ENCODE peak calls at places on chromosomes 16 and 17, in four cellular contexts. One of them, this sample, is unnamed.

GRCh38 chr16:68385371-68385770 is 62.9 kb downstream of the SMPD3 start:
- DNase-seq in IMR-90: no peak
- DNase-seq in K562: no peak
- DNase-seq in A549: no peak
- DNase-seq in this sample: no peak

GRCh38 chr17:37643829-37644228 is 583 bp upstream of the DDX52 start:
- DNase-seq in IMR-90: no peak
- DNase-seq in K562: no peak
- DNase-seq in A549: peak; percentile 25
- DNase-seq in this sample: no peak

GRCh38 chr16:79602615-79603014 is 2.1 kb upstream of the MAF start:
- DNase-seq in IMR-90: no peak
- DNase-seq in K562: no peak
- DNase-seq in A549: no peak
- DNase-seq in this sample: no peak

GRCh38 chr17:57567278-57567677 is 177.8 kb downstream of the CCDC182 start:
- DNase-seq in IMR-90: no peak
- DNase-seq in K562: no peak
- DNase-seq in A549: no peak
- DNase-seq in this sample: no peak

GRCh38 chr17:49638818-49639217 is 39.1 kb downstream of the SPOP start:
- DNase-seq in IMR-90: no peak
- DNase-seq in K562: no peak
- DNase-seq in A549: no peak
- DNase-seq in this sample: no peak

GRCh38 chr17:57408064-57408811 is 151.9 kb downstream of the MSI2 start:
- DNase-seq in IMR-90: no peak
- DNase-seq in K562: no peak
- DNase-seq in A549: no peak
- DNase-seq in this sample: no peak

GRCh38 chr17:67310406-67310805 is 56.0 kb downstream of the PSMD12 start:
- DNase-seq in IMR-90: no peak
- DNase-seq in K562: no peak
- DNase-seq in A549: no peak
- DNase-seq in this sample: no peak

GRCh38 chr17:5049314-5049819 is 14.1 kb upstream of the SLC52A1 start:
- DNase-seq in IMR-90: no peak
- DNase-seq in K562: no peak
- DNase-seq in A549: no peak
- DNase-seq in this sample: no peak

GRCh38 chr16:26605872-26606271 is 460.9 kb upstream of the C16orf82 start:
- DNase-seq in IMR-90: no peak
- DNase-seq in K562: no peak
- DNase-seq in A549: no peak
- DNase-seq in this sample: no peak

GRCh38 chr16:67170948-67171649 is 761 bp downstream of the NOL3 start:
- DNase-seq in IMR-90: peak; percentile 41
- DNase-seq in K562: peak; percentile 34
- DNase-seq in A549: peak; percentile 51
- DNase-seq in this sample: no peak

DNA sequence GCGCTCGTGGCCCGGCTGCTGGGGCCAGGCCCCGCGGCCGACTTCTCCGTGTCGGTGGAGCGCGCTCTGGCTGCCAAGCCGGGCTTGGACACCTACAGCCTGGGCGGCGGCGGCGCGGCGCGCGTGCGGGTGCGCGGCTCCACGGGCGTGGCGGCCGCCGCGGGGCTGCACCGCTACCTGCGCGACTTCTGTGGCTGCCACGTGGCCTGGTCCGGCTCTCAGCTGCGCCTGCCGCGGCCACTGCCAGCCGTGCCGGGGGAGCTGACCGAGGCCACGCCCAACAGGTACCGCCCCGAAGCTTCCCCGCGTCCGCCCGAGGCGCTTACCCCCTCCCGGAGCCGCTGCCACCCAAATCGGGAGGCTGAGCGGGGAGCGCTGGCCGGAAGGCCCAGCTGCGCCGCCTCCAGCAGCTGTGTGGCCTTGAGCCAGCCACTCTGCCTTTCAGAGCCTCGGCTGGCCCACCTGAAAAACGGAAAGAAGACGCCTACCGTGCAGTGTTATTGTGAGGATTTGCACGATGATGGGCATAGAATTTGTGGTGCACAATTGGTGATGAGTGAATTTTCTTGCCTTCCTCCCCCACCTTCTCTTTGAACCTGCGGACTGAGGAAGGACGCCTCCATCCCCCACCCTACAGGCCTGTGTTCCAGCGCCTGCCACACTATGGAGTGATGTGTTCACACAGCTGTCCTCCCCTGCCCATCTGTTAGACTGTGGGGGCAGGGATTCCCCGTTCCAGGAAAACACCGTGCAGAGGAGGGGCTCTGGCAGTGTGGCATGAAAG is 523 bp downstream of the NAGLU start:
- DNase-seq in IMR-90: peak; percentile 78
- DNase-seq in K562: peak; percentile 97
- DNase-seq in A549: peak; percentile 81
- DNase-seq in this sample: no peak
- TF ChIP-seq CEBPB in IMR-90: no peak
- TF ChIP-seq CEBPB in K562: no peak
- TF ChIP-seq CEBPB in A549: no peak
- TF ChIP-seq CEBPB in this sample: no peak

DNA sequence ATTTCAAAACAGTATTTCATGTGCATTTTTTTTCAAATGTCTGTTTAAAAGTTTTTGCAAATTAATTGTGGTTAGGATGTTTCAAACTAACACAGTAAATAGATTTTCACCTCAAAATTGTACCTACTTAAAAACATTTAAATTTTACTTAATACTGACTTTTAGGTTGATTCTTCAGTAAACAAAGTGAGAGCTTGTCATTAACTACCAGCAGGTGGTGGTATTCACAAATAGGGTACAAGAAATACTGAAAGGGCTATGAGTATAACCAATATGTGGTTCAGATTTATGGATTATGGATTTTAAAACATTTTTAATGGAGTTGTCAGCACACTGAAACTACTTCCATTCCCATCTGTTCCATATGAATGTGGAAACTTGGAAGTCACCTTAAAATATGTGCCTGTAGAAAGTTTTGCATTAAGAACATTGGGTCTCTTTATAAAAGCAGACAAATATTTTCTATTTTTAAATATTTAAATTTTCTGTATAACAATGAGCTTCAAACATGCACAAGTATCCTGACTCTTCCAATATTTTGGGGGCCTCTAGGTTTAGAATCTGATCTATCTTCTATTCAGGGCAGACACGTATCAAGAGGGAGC is 155.5 kb downstream of the SNX11 start:
- DNase-seq in IMR-90: peak; percentile 17
- DNase-seq in K562: peak; percentile 25
- DNase-seq in A549: peak; percentile 56
- DNase-seq in this sample: no peak
- TF ChIP-seq CEBPB in IMR-90: no peak
- TF ChIP-seq CEBPB in K562: no peak
- TF ChIP-seq CEBPB in A549: no peak
- TF ChIP-seq CEBPB in this sample: no peak

GRCh38 chr16:86256995-86257394 is 253.3 kb upstream of the FOXF1 start:
- DNase-seq in IMR-90: no peak
- DNase-seq in K562: no peak
- DNase-seq in A549: no peak
- DNase-seq in this sample: no peak

GRCh38 chr16:86251682-86252081 is 258.6 kb upstream of the FOXF1 start:
- DNase-seq in IMR-90: peak; percentile 89
- DNase-seq in K562: no peak
- DNase-seq in A549: no peak
- DNase-seq in this sample: no peak

GRCh38 chr16:86248325-86248905 is 261.9 kb upstream of the FOXF1 start:
- DNase-seq in IMR-90: no peak
- DNase-seq in K562: no peak
- DNase-seq in A549: no peak
- DNase-seq in this sample: no peak

GRCh38 chr16:86249631-86250030 is 260.7 kb upstream of the FOXF1 start:
- DNase-seq in IMR-90: no peak
- DNase-seq in K562: no peak
- DNase-seq in A549: no peak
- DNase-seq in this sample: no peak

DNA sequence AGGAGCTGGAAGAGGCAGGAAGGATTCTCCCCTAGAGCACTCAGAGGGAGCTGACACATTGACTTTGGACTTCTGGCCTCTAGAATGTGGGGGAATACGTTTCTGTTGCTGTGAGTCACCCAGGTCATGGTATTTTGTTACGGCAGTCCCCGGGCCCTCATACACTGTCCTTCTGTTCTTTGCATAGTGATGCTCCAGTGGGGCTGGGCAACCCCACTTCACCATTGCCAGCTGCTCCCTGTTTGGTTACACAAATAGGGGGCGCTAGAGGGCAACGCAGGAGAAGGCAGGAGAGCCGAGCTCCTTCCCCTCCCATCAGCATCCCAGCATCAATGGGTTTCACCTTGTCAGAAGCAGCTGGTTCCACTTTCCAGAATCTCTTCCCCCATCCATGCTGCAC is 257.7 kb upstream of the FOXF1 start:
- DNase-seq in IMR-90: peak; percentile 65
- DNase-seq in K562: peak; percentile 42
- DNase-seq in A549: peak; percentile 35
- DNase-seq in this sample: peak; percentile 42
- TF ChIP-seq CEBPB in IMR-90: no peak
- TF ChIP-seq CEBPB in K562: no peak
- TF ChIP-seq CEBPB in A549: no peak
- TF ChIP-seq CEBPB in this sample: no peak

DNA sequence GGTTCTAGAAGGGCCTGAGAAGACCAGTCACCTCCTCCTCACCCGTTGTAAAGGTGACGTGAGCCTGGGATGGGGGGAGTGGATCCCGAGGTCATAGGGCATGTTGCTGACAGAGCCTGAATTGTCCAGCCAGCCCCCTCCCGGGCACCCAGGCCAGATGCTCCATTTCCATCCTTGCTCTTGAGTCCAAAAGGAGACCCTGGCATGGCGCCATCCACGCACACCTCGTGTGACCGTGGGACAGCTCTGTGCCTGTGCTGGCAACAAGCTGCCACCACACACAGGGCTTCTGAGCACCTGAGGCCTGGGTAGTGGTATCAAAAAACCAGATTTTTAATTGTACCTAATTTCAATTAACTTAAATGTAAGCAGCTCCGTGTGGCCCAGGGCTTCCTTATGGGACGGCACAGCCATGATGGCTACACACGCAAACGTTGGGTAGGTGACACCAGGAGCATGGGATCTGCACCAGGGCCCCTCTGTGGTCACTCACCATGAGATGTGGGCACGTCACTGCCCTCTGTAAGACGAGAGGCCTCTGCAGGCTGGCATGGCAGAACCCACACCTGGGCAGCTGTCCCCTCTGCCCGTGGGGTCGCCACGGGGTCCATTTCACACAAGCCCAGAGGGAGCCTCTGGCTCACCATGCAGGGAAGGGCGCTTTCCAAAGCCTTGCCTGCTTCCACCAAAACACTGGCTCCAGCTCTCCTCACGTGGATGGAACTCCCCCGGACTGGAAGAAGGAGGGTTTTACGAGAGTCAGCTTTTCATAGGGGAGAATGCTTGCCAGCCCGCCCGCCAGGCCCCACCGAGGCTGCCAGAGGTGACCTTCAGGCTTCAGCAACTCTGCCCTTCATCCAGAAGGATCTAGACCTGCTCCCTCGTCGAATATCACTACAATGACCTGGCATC is 37.5 kb upstream of the ZNF469 start:
- DNase-seq in IMR-90: no peak
- DNase-seq in K562: no peak
- DNase-seq in A549: no peak
- DNase-seq in this sample: no peak
- TF ChIP-seq CEBPB in IMR-90: no peak
- TF ChIP-seq CEBPB in K562: no peak
- TF ChIP-seq CEBPB in A549: no peak
- TF ChIP-seq CEBPB in this sample: no peak

DNA sequence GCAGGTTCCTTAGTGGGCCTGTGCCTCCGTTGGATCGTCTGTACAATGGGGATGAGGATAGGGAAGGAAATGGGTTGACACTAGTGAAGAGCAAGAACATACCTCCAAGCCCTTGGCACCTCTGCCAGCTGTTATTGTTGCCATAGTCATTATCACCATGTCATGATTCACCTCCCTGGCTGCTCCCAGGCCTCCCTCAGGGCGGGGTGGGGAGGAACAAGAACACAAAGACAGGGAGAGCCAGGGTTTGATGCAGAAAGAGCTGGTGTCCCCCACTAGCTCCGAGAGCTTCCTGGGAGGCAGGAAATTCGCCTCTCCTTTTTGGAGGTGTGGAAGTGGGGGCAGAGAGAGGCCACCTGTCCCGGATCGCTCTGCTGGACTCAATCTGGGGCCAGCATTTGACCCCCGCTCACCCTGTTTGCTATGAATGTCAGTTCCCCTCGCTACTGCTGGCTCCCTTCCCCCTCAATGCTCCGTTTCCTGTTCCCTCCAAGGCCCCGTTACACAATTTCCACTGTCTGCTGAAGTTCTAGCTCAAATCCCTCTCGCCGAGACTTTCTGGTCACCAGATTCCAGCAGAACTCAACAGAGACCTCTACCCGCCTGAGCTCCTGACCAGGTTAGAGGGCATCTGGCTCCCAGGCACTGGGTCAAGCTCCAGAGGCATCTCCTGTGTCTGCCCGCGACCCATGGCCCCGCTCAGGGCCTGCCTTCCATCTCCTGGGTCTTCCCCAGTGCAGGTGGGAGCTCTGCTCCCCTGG is 9.1 kb downstream of the TIMP2 start:
- DNase-seq in IMR-90: no peak
- DNase-seq in K562: no peak
- DNase-seq in A549: peak; percentile 74
- DNase-seq in this sample: peak; percentile 33
- TF ChIP-seq CEBPB in IMR-90: no peak
- TF ChIP-seq CEBPB in K562: no peak
- TF ChIP-seq CEBPB in A549: no peak
- TF ChIP-seq CEBPB in this sample: no peak

GRCh38 chr16:56600398-56600999 is 7.9 kb upstream of the MT2A start:
- DNase-seq in IMR-90: peak; percentile 66
- DNase-seq in K562: peak; percentile 55
- DNase-seq in A549: peak; percentile 69
- DNase-seq in this sample: peak; percentile 55
- TF ChIP-seq CEBPB in IMR-90: peak; percentile 33
- TF ChIP-seq CEBPB in K562: no peak
- TF ChIP-seq CEBPB in A549: no peak
- TF ChIP-seq CEBPB in this sample: no peak

GRCh38 chr17:82780195-82780594 is 28.3 kb downstream of the TBCD start:
- DNase-seq in IMR-90: no peak
- DNase-seq in K562: no peak
- DNase-seq in A549: no peak
- DNase-seq in this sample: no peak

GRCh38 chr17:82776454-82776853 is 24.6 kb downstream of the TBCD start:
- DNase-seq in IMR-90: no peak
- DNase-seq in K562: no peak
- DNase-seq in A549: no peak
- DNase-seq in this sample: no peak

GRCh38 chr17:82772026-82772425 is 20.2 kb downstream of the TBCD start:
- DNase-seq in IMR-90: peak; percentile 80
- DNase-seq in K562: no peak
- DNase-seq in A549: peak; percentile 54
- DNase-seq in this sample: no peak

GRCh38 chr17:82779541-82779940 is 27.7 kb downstream of the TBCD start:
- DNase-seq in IMR-90: no peak
- DNase-seq in K562: no peak
- DNase-seq in A549: no peak
- DNase-seq in this sample: no peak

GRCh38 chr17:82775033-82775823 is 23.4 kb downstream of the TBCD start:
- DNase-seq in IMR-90: no peak
- DNase-seq in K562: peak; percentile 76
- DNase-seq in A549: peak; percentile 69
- DNase-seq in this sample: peak; percentile 24
- TF ChIP-seq CEBPB in IMR-90: no peak
- TF ChIP-seq CEBPB in K562: no peak
- TF ChIP-seq CEBPB in A549: no peak
- TF ChIP-seq CEBPB in this sample: no peak

This sample was measured in HCT116.